ENCODE peak calls at places on chromosomes 13 and 19, in five cellular contexts. One of them, this sample, is unnamed.

GRCh38 chr19:42038675-42039074 is 31.3 kb downstream of the GRIK5 start:
- DNase-seq in H54: no peak
- DNase-seq in T-helper 17 cell: no peak
- DNase-seq in body of pancreas: no peak
- DNase-seq in iPS-NIHi11: no peak
- DNase-seq in this sample: no peak

GRCh38 chr13:26529441-26529840 is 28.0 kb upstream of the WASF3 start:
- DNase-seq in H54: peak
- DNase-seq in T-helper 17 cell: no peak
- DNase-seq in body of pancreas: peak
- DNase-seq in iPS-NIHi11: peak
- DNase-seq in this sample: no peak

GRCh38 chr19:4807188-4807587 is 15.7 kb downstream of the FEM1A start:
- DNase-seq in H54: no peak
- DNase-seq in T-helper 17 cell: no peak
- DNase-seq in body of pancreas: no peak
- DNase-seq in iPS-NIHi11: no peak
- DNase-seq in this sample: no peak

GRCh38 chr19:34475026-34475974 is 6.3 kb upstream of the WTIP start:
- DNase-seq in H54: peak
- DNase-seq in T-helper 17 cell: no peak
- DNase-seq in body of pancreas: no peak
- DNase-seq in iPS-NIHi11: no peak
- DNase-seq in this sample: no peak

GRCh38 chr19:34733266-34733825 is 697 bp upstream of the ZNF181 start:
- DNase-seq in H54: no peak
- DNase-seq in T-helper 17 cell: peak
- DNase-seq in body of pancreas: no peak
- DNase-seq in iPS-NIHi11: peak
- DNase-seq in this sample: no peak

GRCh38 chr19:47895165-47895782 is 9.2 kb upstream of the SULT2A1 start:
- DNase-seq in H54: no peak
- DNase-seq in T-helper 17 cell: no peak
- DNase-seq in body of pancreas: no peak
- DNase-seq in iPS-NIHi11: no peak
- DNase-seq in this sample: no peak

GRCh38 chr19:33689886-33690285 is 68.1 kb downstream of the CHST8 start:
- DNase-seq in H54: no peak
- DNase-seq in T-helper 17 cell: no peak
- DNase-seq in body of pancreas: no peak
- DNase-seq in iPS-NIHi11: no peak
- DNase-seq in this sample: no peak

GRCh38 chr13:77300176-77301141 is 26.4 kb downstream of the MYCBP2 start:
- DNase-seq in H54: no peak
- DNase-seq in T-helper 17 cell: no peak
- DNase-seq in body of pancreas: no peak
- DNase-seq in iPS-NIHi11: no peak
- DNase-seq in this sample: no peak

GRCh38 chr13:99419591-99420243 is 81.6 kb upstream of the TM9SF2 start:
- DNase-seq in H54: no peak
- DNase-seq in T-helper 17 cell: no peak
- DNase-seq in body of pancreas: no peak
- DNase-seq in iPS-NIHi11: no peak
- DNase-seq in this sample: no peak

GRCh38 chr13:52617070-52618060 is 24.9 kb upstream of the HNRNPA1L2 start:
- DNase-seq in H54: peak
- DNase-seq in T-helper 17 cell: peak
- DNase-seq in body of pancreas: peak
- DNase-seq in iPS-NIHi11: peak
- DNase-seq in this sample: peak

GRCh38 chr19:51637362-51637978 is 7.3 kb upstream of the SIGLEC5 start:
- DNase-seq in H54: no peak
- DNase-seq in T-helper 17 cell: no peak
- DNase-seq in body of pancreas: no peak
- DNase-seq in iPS-NIHi11: peak
- DNase-seq in this sample: no peak

GRCh38 chr13:93108111-93108581 is 118.5 kb upstream of the GPC6 start:
- DNase-seq in H54: no peak
- DNase-seq in T-helper 17 cell: no peak
- DNase-seq in body of pancreas: no peak
- DNase-seq in iPS-NIHi11: no peak
- DNase-seq in this sample: no peak

GRCh38 chr19:24074720-24075119 is 12.3 kb upstream of the ZNF254 start:
- DNase-seq in H54: no peak
- DNase-seq in T-helper 17 cell: no peak
- DNase-seq in body of pancreas: no peak
- DNase-seq in iPS-NIHi11: no peak
- DNase-seq in this sample: no peak

GRCh38 chr13:21717817-21718216 is 46.9 kb downstream of the FGF9 start:
- DNase-seq in H54: no peak
- DNase-seq in T-helper 17 cell: no peak
- DNase-seq in body of pancreas: no peak
- DNase-seq in iPS-NIHi11: peak
- DNase-seq in this sample: no peak

GRCh38 chr13:80224468-80224867 is 116.5 kb downstream of the SPRY2 start:
- DNase-seq in H54: no peak
- DNase-seq in T-helper 17 cell: no peak
- DNase-seq in body of pancreas: no peak
- DNase-seq in iPS-NIHi11: no peak
- DNase-seq in this sample: no peak

GRCh38 chr19:33688657-33688992 is 66.9 kb downstream of the CHST8 start:
- DNase-seq in H54: no peak
- DNase-seq in T-helper 17 cell: no peak
- DNase-seq in body of pancreas: no peak
- DNase-seq in iPS-NIHi11: no peak
- DNase-seq in this sample: no peak

GRCh38 chr13:54337526-54337925 is 1308.9 kb downstream of the OLFM4 start:
- DNase-seq in H54: no peak
- DNase-seq in T-helper 17 cell: no peak
- DNase-seq in body of pancreas: no peak
- DNase-seq in iPS-NIHi11: no peak
- DNase-seq in this sample: no peak

GRCh38 chr13:110936519-110936918 is 21.6 kb upstream of the ANKRD10 start:
- DNase-seq in H54: no peak
- DNase-seq in T-helper 17 cell: no peak
- DNase-seq in body of pancreas: no peak
- DNase-seq in iPS-NIHi11: no peak
- DNase-seq in this sample: no peak

GRCh38 chr13:67147257-67148218 is 82.6 kb downstream of the PCDH9 start:
- DNase-seq in H54: no peak
- DNase-seq in T-helper 17 cell: no peak
- DNase-seq in body of pancreas: no peak
- DNase-seq in iPS-NIHi11: peak
- DNase-seq in this sample: no peak

GRCh38 chr13:64234255-64234654 is 2818.6 kb upstream of the PCDH20 start:
- DNase-seq in H54: no peak
- DNase-seq in T-helper 17 cell: no peak
- DNase-seq in body of pancreas: no peak
- DNase-seq in iPS-NIHi11: no peak
- DNase-seq in this sample: no peak

GRCh38 chr13:111252449-111253124 is 67.9 kb upstream of the TEX29 start:
- DNase-seq in H54: no peak
- DNase-seq in T-helper 17 cell: no peak
- DNase-seq in body of pancreas: no peak
- DNase-seq in iPS-NIHi11: no peak
- DNase-seq in this sample: no peak

GRCh38 chr19:4066682-4067395 is at the start of gene ZBTB7A:
- DNase-seq in H54: peak
- DNase-seq in T-helper 17 cell: peak
- DNase-seq in body of pancreas: peak
- DNase-seq in iPS-NIHi11: peak
- DNase-seq in this sample: peak

GRCh38 chr13:94129490-94129894 is 350.0 kb downstream of the DCT start:
- DNase-seq in H54: no peak
- DNase-seq in T-helper 17 cell: no peak
- DNase-seq in body of pancreas: no peak
- DNase-seq in iPS-NIHi11: no peak
- DNase-seq in this sample: no peak

GRCh38 chr13:80133631-80134083 is 207.3 kb downstream of the SPRY2 start:
- DNase-seq in H54: no peak
- DNase-seq in T-helper 17 cell: no peak
- DNase-seq in body of pancreas: no peak
- DNase-seq in iPS-NIHi11: no peak
- DNase-seq in this sample: no peak

GRCh38 chr13:114145722-114146121 is 13.3 kb upstream of the RASA3 start:
- DNase-seq in H54: no peak
- DNase-seq in T-helper 17 cell: no peak
- DNase-seq in body of pancreas: no peak
- DNase-seq in iPS-NIHi11: no peak
- DNase-seq in this sample: no peak

This sample was measured in prostate gland.